ENCODE peak calls at places on chromosomes 13 and 19, in four cellular contexts. One of them, this sample, is unnamed.
A peak's percentile ranks its signal among the peaks of the same experiment; 100 is the strongest.

GRCh38 chr19:15199652-15200574 is 882 bp downstream of the NOTCH3 start:
- DNase-seq in HepG2: no peak
- DNase-seq in GM12878: no peak
- DNase-seq in K562: peak; percentile 59
- DNase-seq in this sample: peak; percentile 89

GRCh38 chr13:94480672-94481145 is 1.2 kb upstream of the DCT start:
- DNase-seq in HepG2: no peak
- DNase-seq in GM12878: no peak
- DNase-seq in K562: no peak
- DNase-seq in this sample: no peak

GRCh38 chr13:67023088-67023893 is 206.8 kb downstream of the PCDH9 start:
- DNase-seq in HepG2: no peak
- DNase-seq in GM12878: no peak
- DNase-seq in K562: no peak
- DNase-seq in this sample: no peak

GRCh38 chr13:51534075-51534817 is 50.0 kb upstream of the WDFY2 start:
- DNase-seq in HepG2: no peak
- DNase-seq in GM12878: no peak
- DNase-seq in K562: no peak
- DNase-seq in this sample: no peak

GRCh38 chr13:21541980-21542379 is 62.0 kb downstream of the MICU2 start:
- DNase-seq in HepG2: no peak
- DNase-seq in GM12878: no peak
- DNase-seq in K562: no peak
- DNase-seq in this sample: no peak

GRCh38 chr19:52637718-52638585 is at the start of gene ZNF83:
- DNase-seq in HepG2: peak; percentile 76
- DNase-seq in GM12878: peak; percentile 65
- DNase-seq in K562: peak; percentile 98
- DNase-seq in this sample: peak; percentile 100

GRCh38 chr19:3507371-3508120 is 1.4 kb downstream of the FZR1 start:
- DNase-seq in HepG2: peak; percentile 74
- DNase-seq in GM12878: no peak
- DNase-seq in K562: peak; percentile 54
- DNase-seq in this sample: peak; percentile 42

GRCh38 chr19:36213793-36214387 is 575 bp downstream of the ZNF565 start:
- DNase-seq in HepG2: no peak
- DNase-seq in GM12878: no peak
- DNase-seq in K562: peak; percentile 27
- DNase-seq in this sample: no peak

GRCh38 chr19:35673121-35673804 is 6.9 kb downstream of the UPK1A start:
- DNase-seq in HepG2: peak; percentile 24
- DNase-seq in GM12878: no peak
- DNase-seq in K562: peak; percentile 73
- DNase-seq in this sample: peak; percentile 69

GRCh38 chr19:34375598-34375997 is 10.6 kb downstream of the GPI start:
- DNase-seq in HepG2: no peak
- DNase-seq in GM12878: no peak
- DNase-seq in K562: no peak
- DNase-seq in this sample: no peak

GRCh38 chr13:22278336-22278929 is 607.6 kb downstream of the FGF9 start:
- DNase-seq in HepG2: peak; percentile 2
- DNase-seq in GM12878: peak; percentile 43
- DNase-seq in K562: no peak
- DNase-seq in this sample: peak; percentile 64

GRCh38 chr13:30465541-30466357 is at the start of gene HMGB1:
- DNase-seq in HepG2: peak; percentile 98
- DNase-seq in GM12878: peak; percentile 97
- DNase-seq in K562: peak; percentile 93
- DNase-seq in this sample: peak; percentile 97

GRCh38 chr13:97161832-97162231 is 60.3 kb upstream of the MBNL2 start:
- DNase-seq in HepG2: no peak
- DNase-seq in GM12878: no peak
- DNase-seq in K562: no peak
- DNase-seq in this sample: no peak
- TF ChIP-seq SP1 in HepG2: no peak
- TF ChIP-seq SP1 in GM12878: no peak
- TF ChIP-seq SP1 in K562: no peak
- TF ChIP-seq SP1 in this sample: no peak

DNA sequence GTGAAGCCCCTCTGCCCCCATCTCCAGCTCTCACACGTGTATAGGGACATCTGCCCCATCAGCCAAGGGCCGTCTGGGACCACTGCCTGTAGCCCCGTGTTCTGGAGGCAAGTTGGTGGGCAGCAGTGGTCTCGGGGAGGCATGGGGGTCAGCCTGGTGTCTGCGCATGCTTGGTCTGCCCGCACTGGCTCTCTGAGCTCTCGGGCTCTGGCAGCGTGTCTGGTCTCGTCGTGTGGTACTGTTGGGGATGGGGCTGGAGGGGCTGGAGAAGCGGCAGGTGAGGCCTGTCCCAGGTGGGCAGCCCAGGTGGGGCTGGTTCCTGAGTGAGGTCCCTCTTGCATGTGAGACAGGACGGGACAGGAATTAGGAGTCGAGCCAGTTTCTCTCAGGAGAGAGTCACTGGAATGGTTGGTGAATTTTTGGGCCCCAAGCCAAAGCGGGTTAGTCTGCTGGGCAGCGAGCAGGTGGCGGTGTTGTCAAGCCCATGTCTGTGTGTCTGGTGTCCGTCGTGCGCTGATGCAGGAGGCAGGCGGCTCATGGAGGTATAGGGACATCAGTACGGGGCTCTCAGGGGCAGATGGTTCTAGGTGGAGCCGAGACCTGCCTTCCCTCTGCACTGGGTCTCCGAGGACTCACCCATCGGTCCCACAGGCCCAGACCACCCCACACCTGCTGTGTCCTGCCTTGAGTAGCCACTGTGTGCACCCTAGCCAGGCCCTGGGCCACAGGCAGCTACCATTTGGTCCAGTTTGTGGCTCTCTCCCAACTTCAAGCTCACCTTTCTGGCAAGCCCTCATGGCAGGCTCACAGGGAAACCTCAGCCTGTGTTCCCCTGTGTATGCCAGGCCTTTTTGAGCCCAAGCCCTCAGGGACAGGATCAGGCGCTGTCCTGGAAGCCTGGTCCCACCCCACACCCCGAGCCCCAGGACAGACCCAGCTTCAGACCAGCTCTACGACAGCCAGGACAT is 18.2 kb downstream of the COMP start:
- DNase-seq in HepG2: no peak
- DNase-seq in GM12878: no peak
- DNase-seq in K562: no peak
- DNase-seq in this sample: no peak
- TF ChIP-seq CTCF in HepG2: no peak
- TF ChIP-seq CTCF in GM12878: no peak
- TF ChIP-seq CTCF in K562: no peak
- TF ChIP-seq CTCF in this sample: no peak

GRCh38 chr19:1954547-1954946 is 13.6 kb downstream of the CSNK1G2 start:
- DNase-seq in HepG2: no peak
- DNase-seq in GM12878: no peak
- DNase-seq in K562: no peak
- DNase-seq in this sample: no peak
- TF ChIP-seq ETV6 in HepG2: no peak
- TF ChIP-seq ETV6 in GM12878: no peak
- TF ChIP-seq ETV6 in K562: no peak
- TF ChIP-seq ETV6 in this sample: no peak

DNA sequence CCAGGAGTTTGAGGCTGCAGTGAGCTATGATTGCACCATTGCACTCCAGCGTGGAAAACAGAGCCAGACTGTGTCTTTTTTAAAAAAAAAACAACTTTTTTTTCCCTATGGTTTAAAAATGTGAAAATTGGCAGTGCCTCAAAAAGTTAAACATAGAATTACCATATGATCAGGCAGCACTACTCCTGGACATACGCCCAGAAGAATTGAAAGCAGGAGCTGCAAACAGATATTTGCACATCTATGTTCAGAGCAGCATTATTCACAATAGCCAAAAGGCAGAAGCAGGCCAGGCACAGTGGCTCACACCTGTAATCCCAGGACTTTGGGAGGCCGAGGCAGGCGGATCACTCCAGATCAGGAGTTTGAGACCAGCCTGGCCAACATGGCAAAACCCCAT is 3.8 kb upstream of the RETN start:
- DNase-seq in HepG2: no peak
- DNase-seq in GM12878: no peak
- DNase-seq in K562: no peak
- DNase-seq in this sample: no peak
- TF ChIP-seq SP1 in HepG2: no peak
- TF ChIP-seq SP1 in GM12878: no peak
- TF ChIP-seq SP1 in K562: no peak
- TF ChIP-seq SP1 in this sample: no peak

DNA sequence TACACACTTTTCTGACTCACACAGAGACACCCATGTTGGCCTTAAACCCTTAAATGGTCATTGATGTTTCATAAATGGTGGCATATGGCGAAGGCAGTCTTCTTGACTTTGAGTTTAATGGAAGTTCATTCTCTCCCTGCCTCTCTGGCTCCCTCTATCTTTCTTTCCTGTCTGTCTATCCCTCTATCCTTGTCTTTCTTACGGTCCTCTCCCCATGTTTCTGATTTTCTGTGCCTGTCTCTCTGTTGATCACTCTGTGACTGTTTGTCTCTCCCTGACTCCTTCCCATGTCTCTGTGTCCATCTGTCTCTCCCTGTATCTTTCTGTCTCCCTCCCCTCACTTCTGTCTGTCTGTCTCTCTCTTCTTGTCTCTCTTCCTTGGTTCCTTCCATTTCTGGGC is 43.2 kb upstream of the SHKBP1 start:
- DNase-seq in HepG2: no peak
- DNase-seq in GM12878: no peak
- DNase-seq in K562: no peak
- DNase-seq in this sample: no peak
- TF ChIP-seq CTCF in HepG2: peak; percentile 19
- TF ChIP-seq CTCF in GM12878: no peak
- TF ChIP-seq CTCF in K562: peak; percentile 30
- TF ChIP-seq CTCF in this sample: no peak

GRCh38 chr19:51111606-51112005 is 3.4 kb upstream of the CTU1 start:
- DNase-seq in HepG2: peak; percentile 14
- DNase-seq in GM12878: no peak
- DNase-seq in K562: peak; percentile 35
- DNase-seq in this sample: no peak
- TF ChIP-seq ETV6 in HepG2: no peak
- TF ChIP-seq ETV6 in GM12878: no peak
- TF ChIP-seq ETV6 in K562: no peak
- TF ChIP-seq ETV6 in this sample: no peak

GRCh38 chr13:33206425-33206824 is 79.1 kb downstream of the STARD13 start:
- DNase-seq in HepG2: no peak
- DNase-seq in GM12878: no peak
- DNase-seq in K562: no peak
- DNase-seq in this sample: no peak

GRCh38 chr13:33208290-33208990 is 77.1 kb downstream of the STARD13 start:
- DNase-seq in HepG2: no peak
- DNase-seq in GM12878: no peak
- DNase-seq in K562: no peak
- DNase-seq in this sample: no peak

GRCh38 chr13:33206945-33207615 is 78.5 kb downstream of the STARD13 start:
- DNase-seq in HepG2: peak; percentile 24
- DNase-seq in GM12878: no peak
- DNase-seq in K562: no peak
- DNase-seq in this sample: no peak

GRCh38 chr13:33205804-33206221 is 79.7 kb downstream of the STARD13 start:
- DNase-seq in HepG2: no peak
- DNase-seq in GM12878: no peak
- DNase-seq in K562: no peak
- DNase-seq in this sample: no peak

DNA sequence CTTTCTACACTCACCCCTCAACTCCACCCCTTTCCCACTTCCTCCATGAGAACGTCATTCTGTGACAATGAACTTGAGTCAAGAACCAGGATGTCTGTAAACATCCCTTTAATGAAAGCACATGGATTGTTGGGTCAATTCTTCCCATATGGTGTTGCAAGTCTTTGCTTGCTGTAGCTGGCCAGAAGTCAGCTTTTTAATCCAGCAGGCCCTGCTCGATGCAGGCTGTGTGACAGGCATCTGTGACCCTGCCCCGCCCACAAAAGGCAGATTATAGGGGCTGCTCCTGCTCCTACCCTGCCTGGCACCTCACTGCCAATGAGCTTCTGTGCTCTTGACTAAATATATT is 78.0 kb downstream of the STARD13 start:
- DNase-seq in HepG2: peak; percentile 74
- DNase-seq in GM12878: no peak
- DNase-seq in K562: no peak
- DNase-seq in this sample: no peak
- TF ChIP-seq SP1 in HepG2: no peak
- TF ChIP-seq SP1 in GM12878: no peak
- TF ChIP-seq SP1 in K562: no peak
- TF ChIP-seq SP1 in this sample: no peak

GRCh38 chr19:13057147-13057572 is 45.5 kb downstream of the LYL1 start:
- DNase-seq in HepG2: peak; percentile 37
- DNase-seq in GM12878: no peak
- DNase-seq in K562: no peak
- DNase-seq in this sample: no peak

GRCh38 chr19:13054605-13055212 is 47.9 kb downstream of the LYL1 start:
- DNase-seq in HepG2: no peak
- DNase-seq in GM12878: no peak
- DNase-seq in K562: no peak
- DNase-seq in this sample: no peak

GRCh38 chr19:13053761-13054604 is 48.7 kb downstream of the LYL1 start:
- DNase-seq in HepG2: peak; percentile 97
- DNase-seq in GM12878: no peak
- DNase-seq in K562: no peak
- DNase-seq in this sample: peak; percentile 44

GRCh38 chr19:13056052-13056660 is 46.5 kb downstream of the LYL1 start:
- DNase-seq in HepG2: no peak
- DNase-seq in GM12878: no peak
- DNase-seq in K562: no peak
- DNase-seq in this sample: peak; percentile 62

DNA sequence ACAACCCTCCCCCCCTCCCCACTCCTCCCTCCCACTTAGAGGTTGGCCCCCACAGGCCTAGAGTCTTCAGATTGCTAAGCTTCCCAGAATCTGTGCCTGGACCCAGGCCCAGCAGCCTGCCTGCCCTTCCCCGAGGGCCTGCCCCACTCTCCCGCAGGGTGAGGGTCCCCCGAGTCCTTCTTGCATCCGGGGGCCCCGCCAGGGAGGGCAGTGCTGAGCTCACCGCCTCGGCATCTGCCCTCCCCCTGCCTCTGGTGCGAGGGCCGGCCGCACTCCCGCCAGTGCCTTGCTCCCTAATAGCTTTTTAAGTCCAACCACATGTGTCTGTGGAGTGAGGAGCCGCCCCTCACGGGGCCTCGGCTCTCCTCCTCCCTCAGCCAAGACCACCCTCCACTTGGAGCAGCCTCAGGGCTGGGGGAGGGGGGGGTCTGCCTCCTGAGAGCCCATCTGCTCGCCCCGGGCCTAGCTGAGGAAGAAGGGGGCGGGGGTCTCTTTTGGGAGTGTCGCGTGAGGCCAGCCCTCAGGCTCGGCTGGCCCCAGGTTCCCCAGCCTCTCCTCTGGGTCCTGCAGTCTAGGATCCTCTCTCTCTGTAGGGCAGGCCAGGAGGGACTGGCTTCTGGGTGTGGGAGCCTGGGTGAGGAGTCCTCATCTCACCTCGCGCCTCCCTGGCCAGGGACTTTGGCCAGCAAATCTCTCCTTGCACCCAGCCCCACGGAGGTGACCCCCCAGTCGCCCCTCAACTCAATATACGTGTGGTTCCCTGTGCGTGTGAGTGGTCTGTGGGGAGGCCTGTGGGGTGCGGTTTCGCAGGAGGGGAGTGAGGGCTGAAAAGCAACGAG is 47.2 kb downstream of the LYL1 start:
- DNase-seq in HepG2: no peak
- DNase-seq in GM12878: no peak
- DNase-seq in K562: no peak
- DNase-seq in this sample: peak; percentile 61
- TF ChIP-seq CTCF in HepG2: peak; percentile 44
- TF ChIP-seq CTCF in GM12878: no peak
- TF ChIP-seq CTCF in K562: no peak
- TF ChIP-seq CTCF in this sample: no peak

GRCh38 chr13:68386808-68387207 is 1156.7 kb upstream of the PCDH9 start:
- DNase-seq in HepG2: no peak
- DNase-seq in GM12878: no peak
- DNase-seq in K562: no peak
- DNase-seq in this sample: no peak
- TF ChIP-seq ETV6 in HepG2: no peak
- TF ChIP-seq ETV6 in GM12878: no peak
- TF ChIP-seq ETV6 in K562: no peak
- TF ChIP-seq ETV6 in this sample: no peak

This sample was measured in WTC11.